ENCODE peak calls at places on chromosomes 2 and 18, in seven cellular contexts. X is spleen, R is suprapubic skin, U is uterus, S is lower lobe of right lung, W is heart left ventricle, A is IMR-90. Y is an unnamed sample. For H3K9me3, the result is how much of the 10 kb centered on the place peaks cover.

GRCh38 chr2:239598732-239599090 is 197.9 kb upstream of the HDAC4 start:
- DNase-seq in X (peak), R (peak), U (no peak), S (no peak), W (no peak), A (no peak), Y (no peak)

GRCh38 chr18:6414723-6415362 is at the start of gene L3MBTL4:
- DNase-seq in X (peak), R (peak), U (peak), S (peak), W (no peak), A (no peak), Y (peak)

GRCh38 chr18:44826418-44827259 is 146.0 kb downstream of the SETBP1 start:
- DNase-seq in X (no peak), R (peak), U (peak), S (no peak), W (peak), A (peak), Y (peak)

GRCh38 chr2:164792316-164793127 is 49.1 kb downstream of the COBLL1 start:
- DNase-seq in X (no peak), R (no peak), U (no peak), S (no peak), W (no peak), A (no peak), Y (no peak)

GRCh38 chr2:238320246-238320647 is at the start of gene TRAF3IP1:
- DNase-seq in X (peak), R (peak), U (peak), S (peak), W (peak), A (peak), Y (peak)

GRCh38 chr2:218289639-218290315 is 2.5 kb downstream of the TMBIM1 start:
- DNase-seq in X (no peak), R (peak), U (no peak), S (no peak), W (no peak), A (peak), Y (no peak)

GRCh38 chr2:46954951-46955571 is 39.5 kb upstream of the MCFD2 start:
- DNase-seq in X (no peak), R (peak), U (peak), S (no peak), W (peak), A (peak), Y (peak)

GRCh38 chr18:13578400-13578799 is 148.0 kb downstream of the FAM210A start:
- DNase-seq in X (no peak), R (no peak), U (no peak), S (no peak), W (no peak), A (no peak), Y (no peak)

GRCh38 chr2:234953116-234954031 is 1.6 kb downstream of the SH3BP4 start:
- DNase-seq in X (peak), R (no peak), U (no peak), S (peak), W (no peak), A (no peak), Y (no peak)

GRCh38 chr18:51578403-51578980 is 381.0 kb upstream of the MEX3C start:
- DNase-seq in X (no peak), R (no peak), U (no peak), S (no peak), W (no peak), A (no peak), Y (no peak)

GRCh38 chr2:44941551-44942234 is at the start of gene SIX3:
- DNase-seq in X (peak), R (no peak), U (no peak), S (no peak), W (no peak), A (no peak), Y (no peak)

GRCh38 chr18:48290162-48290926 is 118.8 kb downstream of the ZBTB7C start:
- DNase-seq in X (no peak), R (no peak), U (no peak), S (no peak), W (no peak), A (no peak), Y (no peak)

GRCh38 chr2:215361211-215361875 is 49.5 kb downstream of the ATIC start:
- DNase-seq in X (no peak), R (no peak), U (no peak), S (no peak), W (no peak), A (peak), Y (no peak)

GRCh38 chr18:27461957-27462356 is 276.8 kb upstream of the CHST9 start:
- DNase-seq in X (no peak), R (no peak), U (no peak), S (no peak), W (no peak), A (no peak), Y (no peak)

GRCh38 chr2:142684667-142685066 is 192.8 kb upstream of the KYNU start:
- DNase-seq in X (no peak), R (no peak), U (no peak), S (no peak), W (no peak), A (no peak), Y (no peak)

GRCh38 chr18:13374468-13375301 is 156.1 kb downstream of the LDLRAD4 start:
- DNase-seq in X (no peak), R (no peak), U (no peak), S (no peak), W (no peak), A (no peak), Y (no peak)

GRCh38 chr2:46387292-46387691 is 90.1 kb downstream of the EPAS1 start:
- DNase-seq in X (no peak), R (no peak), U (no peak), S (no peak), W (no peak), A (no peak), Y (no peak)

GRCh38 chr18:45335644-45336043 is 279.6 kb upstream of the SLC14A2 start:
- DNase-seq in X (no peak), R (no peak), U (no peak), S (no peak), W (no peak), A (no peak), Y (no peak)

GRCh38 chr2:37020212-37020886 is 54.0 kb upstream of the STRN start:
- DNase-seq in X (no peak), R (peak), U (peak), S (peak), W (peak), A (peak), Y (peak)

GRCh38 chr2:7974086-7974485 is 707.8 kb upstream of the ID2 start:
- DNase-seq in X (no peak), R (no peak), U (no peak), S (no peak), W (no peak), A (no peak), Y (no peak)

GRCh38 chr2:176285321-176285720 is 16.1 kb downstream of the MTX2 start:
- DNase-seq in X (no peak), R (no peak), U (no peak), S (no peak), W (no peak), A (no peak), Y (no peak)

GRCh38 chr2:238635637-238636036 is 208.9 kb downstream of the ASB1 start:
- DNase-seq in X (no peak), R (no peak), U (peak), S (no peak), W (no peak), A (no peak), Y (no peak)

GRCh38 chr2:62347563-62348270 is 151.8 kb downstream of the B3GNT2 start:
- DNase-seq in X (no peak), R (no peak), U (no peak), S (no peak), W (no peak), A (no peak), Y (no peak)

GRCh38 chr2:3512086-3512485 is 7.2 kb downstream of the ADI1 start:
- DNase-seq in X (no peak), R (no peak), U (no peak), S (no peak), W (no peak), A (no peak), Y (no peak)

GRCh38 chr2:70886541-70886987 is 49.1 kb upstream of the ATP6V1B1 start:
- DNase-seq in X (no peak), R (peak), U (no peak), S (no peak), W (no peak), A (no peak), Y (no peak)

DNA sequence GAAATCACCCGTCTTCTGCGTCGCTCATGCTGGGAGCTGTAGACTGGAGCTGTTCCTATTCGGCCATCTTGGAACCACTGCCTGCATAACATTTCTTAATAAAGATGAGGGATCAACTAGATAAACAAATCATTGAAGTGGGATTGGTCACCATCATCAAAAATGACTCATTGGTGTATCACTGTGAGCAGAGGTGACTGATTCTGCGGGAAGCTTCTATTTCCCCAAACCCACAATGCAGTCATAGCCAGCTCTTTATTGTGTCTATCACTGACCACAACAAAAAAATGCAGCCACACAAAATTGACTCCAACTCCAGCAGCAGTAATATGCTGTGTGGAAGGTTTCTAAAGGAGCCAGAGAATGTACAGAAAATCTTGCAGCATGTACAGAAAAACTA is 630.7 kb upstream of the HS6ST1 start:
- DNase-seq in X (no peak), R (no peak), U (no peak), S (no peak), W (no peak), A (no peak), Y (no peak)
- TF ChIP-seq CTCF in X (no peak), R (no peak), U (no peak), S (no peak), W (no peak), A (no peak), Y (no peak)

GRCh38 chr2:20132990-20133535 is 81.6 kb upstream of the LAPTM4A start:
- DNase-seq in X (no peak), R (no peak), U (no peak), S (no peak), W (no peak), A (no peak), Y (no peak)

GRCh38 chr2:20128506-20129319 is 77.3 kb upstream of the LAPTM4A start:
- DNase-seq in X (no peak), R (no peak), U (no peak), S (no peak), W (no peak), A (no peak), Y (no peak)

GRCh38 chr2:20126469-20126868 is 75.0 kb upstream of the LAPTM4A start:
- DNase-seq in X (no peak), R (no peak), U (no peak), S (no peak), W (no peak), A (no peak), Y (no peak)

GRCh38 chr2:20129320-20130274 is 78.2 kb upstream of the LAPTM4A start:
- DNase-seq in X (no peak), R (no peak), U (no peak), S (no peak), W (no peak), A (no peak), Y (no peak)

GRCh38 chr2:20130821-20131645 is 79.6 kb upstream of the LAPTM4A start:
- DNase-seq in X (no peak), R (no peak), U (no peak), S (no peak), W (no peak), A (no peak), Y (no peak)
- H3K27ac ChIP-seq in X (no peak), R (no peak), U (no peak), S (no peak), W (no peak), A (no peak), Y (no peak)

DNA sequence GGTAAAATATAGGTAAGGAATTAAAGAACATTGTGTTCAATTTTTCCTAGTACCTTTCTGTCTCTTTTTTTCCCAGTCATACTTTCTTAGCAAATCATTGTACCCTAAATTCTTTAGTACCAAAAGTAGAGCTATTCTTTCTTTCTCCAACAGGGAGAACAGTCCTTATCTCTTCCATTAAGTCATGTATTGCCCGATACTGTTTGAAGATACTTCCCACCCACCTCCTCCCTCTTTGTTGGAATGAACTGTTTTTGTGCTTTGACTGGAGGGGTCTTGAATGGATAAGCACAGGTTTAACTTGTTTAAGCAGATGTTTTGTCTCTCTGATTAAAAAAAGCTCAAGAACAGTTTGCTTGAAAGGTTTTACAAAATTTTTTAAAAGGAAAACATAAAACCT is 41.3 kb downstream of the RAB10 start:
- DNase-seq in X (no peak), R (no peak), U (no peak), S (no peak), W (no peak), A (no peak), Y (no peak)
- H3K9me3 ChIP-seq in X (under half), R (under half), U (under half), S (under half), W (under half), A (under half), Y (under half)

GRCh38 chr2:190910341-190911136 is 29.9 kb downstream of the GLS start:
- DNase-seq in X (no peak), R (no peak), U (no peak), S (no peak), W (no peak), A (peak), Y (no peak)

GRCh38 chr2:190903693-190904450 is 23.3 kb downstream of the GLS start:
- DNase-seq in X (no peak), R (no peak), U (no peak), S (no peak), W (no peak), A (peak), Y (no peak)

GRCh38 chr2:190909680-190910079 is 29.1 kb downstream of the GLS start:
- DNase-seq in X (no peak), R (no peak), U (no peak), S (no peak), W (no peak), A (no peak), Y (no peak)

DNA sequence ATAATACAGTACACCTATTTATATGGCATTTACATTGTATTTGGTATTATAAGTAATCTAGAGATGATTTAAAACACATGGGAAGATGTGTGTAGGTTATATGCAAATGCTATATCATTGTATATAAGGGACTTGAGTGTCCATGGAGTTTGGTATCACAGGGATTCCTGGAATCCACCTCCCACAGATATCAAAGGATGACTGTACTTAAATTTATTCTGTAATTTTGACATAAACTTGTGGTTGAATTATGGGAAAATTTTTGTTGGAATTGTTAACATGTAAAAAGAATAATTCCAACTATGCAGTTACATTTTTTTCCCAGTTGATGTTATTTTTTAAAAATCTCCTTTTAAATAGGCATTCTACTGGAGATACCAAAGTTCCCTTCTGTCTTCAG is 24.0 kb downstream of the GLS start:
- DNase-seq in X (no peak), R (no peak), U (no peak), S (no peak), W (no peak), A (peak), Y (no peak)
- TF ChIP-seq CTCF in X (no peak), R (no peak), U (no peak), S (no peak), W (no peak), A (no peak), Y (no peak)

GRCh38 chr2:26355038-26355995 is 8.7 kb upstream of the ADGRF3 start:
- DNase-seq in X (no peak), R (no peak), U (no peak), S (no peak), W (no peak), A (peak), Y (no peak)
- H3K27ac ChIP-seq in X (no peak), R (peak), U (no peak), S (no peak), W (no peak), A (peak), Y (no peak)

GRCh38 chr2:95277246-95277906 is 3.1 kb downstream of the PROM2 start:
- DNase-seq in X (no peak), R (peak), U (no peak), S (peak), W (peak), A (no peak), Y (peak)

GRCh38 chr2:95281071-95281470 is 6.8 kb downstream of the PROM2 start:
- DNase-seq in X (no peak), R (no peak), U (no peak), S (no peak), W (no peak), A (no peak), Y (no peak)

GRCh38 chr2:95278637-95279225 is 4.5 kb downstream of the PROM2 start:
- DNase-seq in X (peak), R (no peak), U (no peak), S (peak), W (peak), A (no peak), Y (peak)

GRCh38 chr2:95278051-95278471 is 3.8 kb downstream of the PROM2 start:
- DNase-seq in X (peak), R (peak), U (no peak), S (peak), W (peak), A (peak), Y (peak)

DNA sequence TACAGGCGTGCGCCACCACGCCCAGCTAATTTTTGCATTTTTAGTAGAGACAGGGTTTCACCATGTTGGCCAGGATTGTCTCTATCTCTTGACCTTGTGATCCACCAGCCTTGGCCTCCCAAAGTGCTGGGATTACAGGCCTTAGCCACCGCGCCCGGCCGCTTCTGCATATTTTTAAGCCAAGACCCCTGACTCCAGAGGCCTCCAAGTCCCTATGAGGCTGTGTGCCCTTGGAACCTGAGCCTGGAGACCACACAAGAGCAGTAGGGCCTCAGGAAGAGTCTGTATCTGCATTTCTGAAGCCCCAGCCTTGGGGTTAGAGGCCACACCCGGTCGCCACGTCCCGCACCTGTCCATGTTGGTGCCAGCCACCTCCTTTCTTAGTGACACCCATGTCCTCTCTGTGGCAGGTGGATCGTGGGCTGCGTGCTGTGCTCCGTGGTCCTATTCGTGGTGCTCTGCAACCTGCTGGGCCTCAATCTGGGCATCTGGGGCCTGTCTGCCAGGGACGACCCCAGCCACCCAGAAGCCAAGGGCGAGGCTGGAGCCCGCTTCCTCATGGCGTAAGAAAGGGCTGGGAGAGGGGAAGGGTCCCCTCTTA is 5.3 kb downstream of the PROM2 start:
- DNase-seq in X (peak), R (no peak), U (no peak), S (peak), W (no peak), A (no peak), Y (no peak)
- H3K9me3 ChIP-seq in X (under half), R (under half), U (under half), S (under half), W (under half), A (under half), Y (under half)

DNA sequence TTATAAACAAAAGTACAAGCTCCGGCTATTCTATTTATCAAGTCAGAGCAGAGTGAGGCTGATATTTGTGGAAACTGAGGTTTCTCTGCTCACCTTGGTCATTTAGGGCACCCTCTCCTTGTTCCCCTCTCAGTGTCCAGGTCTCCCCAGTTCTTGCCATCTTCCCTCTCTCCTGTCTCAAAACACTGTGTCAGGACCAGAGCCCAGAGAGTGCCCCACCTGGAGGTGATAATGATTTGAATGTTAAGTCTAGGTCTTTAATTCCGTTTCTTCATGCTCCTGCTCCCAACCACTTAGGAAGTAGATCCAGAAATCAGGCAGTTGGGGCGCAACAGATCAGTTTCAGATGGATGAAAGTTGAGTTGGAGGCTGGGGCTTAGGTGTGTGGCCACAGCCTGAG is 9.2 kb upstream of the ADCY3 start:
- DNase-seq in X (no peak), R (no peak), U (no peak), S (no peak), W (no peak), A (no peak), Y (no peak)
- TF ChIP-seq CTCF in X (no peak), R (no peak), U (no peak), S (no peak), W (no peak), A (no peak), Y (no peak)

GRCh38 chr2:186209532-186209931 is 276.5 kb upstream of the ZC3H15 start:
- DNase-seq in X (no peak), R (no peak), U (no peak), S (no peak), W (no peak), A (no peak), Y (no peak)

GRCh38 chr2:186201371-186201770 is 284.7 kb upstream of the ZC3H15 start:
- DNase-seq in X (no peak), R (no peak), U (no peak), S (no peak), W (no peak), A (no peak), Y (no peak)

GRCh38 chr2:186205243-186205642 is 280.8 kb upstream of the ZC3H15 start:
- DNase-seq in X (no peak), R (no peak), U (no peak), S (no peak), W (no peak), A (no peak), Y (no peak)
- H3K27ac ChIP-seq in X (no peak), R (no peak), U (no peak), S (no peak), W (no peak), A (no peak), Y (no peak)

Y was measured in left ventricle myocardium inferior.